ENCODE peak calls at places on chromosomes 11 and 22, in eight cellular contexts. L, B, T, N, G, I, Q and K are unnamed samples.

GRCh38 chr22:50119768-50120251 is 30.0 kb downstream of the MOV10L1 start:
- DNase-seq in L (peak; percentile 28), B (no peak), T (no peak), N (no peak), G (no peak), I (peak; percentile 82), Q (no peak), K (no peak)

GRCh38 chr11:66367561-66368312 is 3.8 kb downstream of the SLC29A2 start:
- DNase-seq in L (no peak), B (no peak), T (peak; percentile 23), N (no peak), G (no peak), I (no peak), Q (no peak), K (no peak)

GRCh38 chr11:71482746-71483364 is 29.9 kb downstream of the NADSYN1 start:
- DNase-seq in L (no peak), B (no peak), T (no peak), N (no peak), G (no peak), I (no peak), Q (no peak), K (no peak)

GRCh38 chr22:46000081-46001027 is 23.4 kb upstream of the WNT7B start:
- DNase-seq in L (no peak), B (no peak), T (peak; percentile 22), N (no peak), G (no peak), I (no peak), Q (no peak), K (no peak)

GRCh38 chr11:12029738-12030363 is 21.4 kb upstream of the DKK3 start:
- DNase-seq in L (peak; percentile 73), B (no peak), T (no peak), N (no peak), G (no peak), I (peak; percentile 44), Q (no peak), K (no peak)

GRCh38 chr11:10460611-10461275 is 5.7 kb downstream of the AMPD3 start:
- DNase-seq in L (no peak), B (no peak), T (no peak), N (no peak), G (no peak), I (no peak), Q (no peak), K (no peak)

GRCh38 chr11:45145421-45146071 is 893 bp upstream of the PRDM11 start:
- DNase-seq in L (peak; percentile 34), B (no peak), T (no peak), N (no peak), G (peak; percentile 74), I (peak; percentile 36), Q (peak; percentile 41), K (peak; percentile 66)

GRCh38 chr22:31296258-31296657 is 4.0 kb upstream of the PIK3IP1 start:
- DNase-seq in L (peak; percentile 81), B (no peak), T (no peak), N (no peak), G (no peak), I (peak; percentile 63), Q (no peak), K (no peak)

GRCh38 chr11:27329867-27330632 is 33.0 kb downstream of the CCDC34 start:
- DNase-seq in L (peak; percentile 7), B (no peak), T (no peak), N (no peak), G (no peak), I (no peak), Q (no peak), K (no peak)

GRCh38 chr11:33135216-33135615 is 26.1 kb downstream of the CSTF3 start:
- DNase-seq in L (peak; percentile 83), B (peak; percentile 58), T (no peak), N (peak; percentile 40), G (no peak), I (peak; percentile 86), Q (no peak), K (no peak)

GRCh38 chr22:47452184-47452583 is 689.7 kb downstream of the TBC1D22A start:
- DNase-seq in L (no peak), B (no peak), T (no peak), N (no peak), G (no peak), I (no peak), Q (no peak), K (no peak)

GRCh38 chr22:39205344-39206021 is 39.3 kb downstream of the PDGFB start:
- DNase-seq in L (peak; percentile 75), B (no peak), T (no peak), N (no peak), G (no peak), I (peak; percentile 52), Q (no peak), K (no peak)

GRCh38 chr22:20178922-20179227 is 28.0 kb upstream of the CCDC188 start:
- DNase-seq in L (no peak), B (no peak), T (no peak), N (no peak), G (no peak), I (no peak), Q (no peak), K (no peak)

GRCh38 chr22:20181194-20181931 is 30.5 kb upstream of the CCDC188 start:
- DNase-seq in L (no peak), B (no peak), T (no peak), N (no peak), G (peak; percentile 61), I (no peak), Q (no peak), K (no peak)

GRCh38 chr22:20180640-20181039 is 29.8 kb upstream of the CCDC188 start:
- DNase-seq in L (no peak), B (no peak), T (no peak), N (no peak), G (peak; percentile 27), I (no peak), Q (no peak), K (no peak)

GRCh38 chr22:20179455-20180244 is 28.8 kb upstream of the CCDC188 start:
- DNase-seq in L (no peak), B (no peak), T (no peak), N (no peak), G (no peak), I (no peak), Q (no peak), K (no peak)

DNA sequence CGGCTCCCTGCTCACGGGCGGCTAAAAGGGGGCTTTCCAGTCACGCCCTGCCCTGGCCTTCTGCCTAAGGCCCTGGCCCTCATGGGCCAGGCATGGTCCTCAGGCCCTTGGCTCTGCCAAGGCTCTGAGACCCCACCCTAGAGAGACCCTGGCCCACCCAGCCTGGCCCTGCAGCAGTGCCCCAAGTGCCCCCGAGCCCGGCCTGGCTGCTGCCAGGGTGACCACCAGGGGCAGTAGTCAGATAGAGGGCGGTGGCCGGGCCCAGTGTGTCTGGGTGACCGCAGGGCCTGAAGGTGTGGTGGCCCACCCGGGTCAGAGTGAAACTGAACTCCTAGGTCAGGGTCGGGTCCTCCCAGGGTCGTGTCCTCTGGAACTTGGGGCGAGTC is 29.4 kb upstream of the CCDC188 start:
- DNase-seq in L (no peak), B (no peak), T (no peak), N (no peak), G (no peak), I (no peak), Q (no peak), K (no peak)
- TF ChIP-seq CTCF in L (peak; percentile 0), B (peak; percentile 14), T (no peak), N (no peak), G (no peak), I (peak; percentile 11), Q (no peak), K (peak; percentile 61)

GRCh38 chr11:122071680-122072321 is 44.2 kb downstream of the BLID start:
- DNase-seq in L (no peak), B (no peak), T (no peak), N (no peak), G (no peak), I (no peak), Q (no peak), K (no peak)
- TF ChIP-seq CTCF in L (no peak), B (no peak), T (no peak), N (no peak), G (no peak), I (no peak), Q (no peak), K (no peak)

DNA sequence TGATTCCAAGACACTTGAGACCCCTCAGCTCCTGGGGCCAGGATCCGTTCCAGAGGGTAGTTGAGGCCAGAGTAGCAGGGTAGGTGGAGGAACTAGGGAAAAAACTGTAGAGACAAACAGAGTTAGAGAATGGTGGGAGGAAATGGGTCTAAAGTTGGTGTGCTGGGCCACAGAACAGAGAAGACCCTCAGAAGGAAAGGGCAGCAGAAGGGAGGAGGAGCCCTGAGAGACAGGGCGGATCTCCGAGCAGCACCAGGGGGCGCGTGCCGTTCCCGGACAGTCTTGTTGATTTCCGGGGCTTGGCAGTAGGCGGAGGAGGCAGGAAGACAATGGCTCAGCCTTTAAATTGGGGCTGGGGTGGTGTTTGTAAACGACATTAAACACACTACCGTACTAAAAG is 2.4 kb upstream of the CECR2 start:
- DNase-seq in L (no peak), B (no peak), T (peak; percentile 42), N (no peak), G (no peak), I (no peak), Q (peak; percentile 51), K (no peak)
- TF ChIP-seq CTCF in L (peak; percentile 12), B (no peak), T (no peak), N (no peak), G (no peak), I (no peak), Q (peak; percentile 51), K (peak; percentile 66)

GRCh38 chr22:32473388-32473952 is 1.1 kb upstream of the FBXO7 start:
- DNase-seq in L (peak; percentile 76), B (no peak), T (peak; percentile 35), N (peak; percentile 23), G (peak; percentile 10), I (peak; percentile 82), Q (no peak), K (no peak)

GRCh38 chr22:32476804-32477203 is 2.2 kb downstream of the FBXO7 start:
- DNase-seq in L (no peak), B (no peak), T (no peak), N (no peak), G (no peak), I (no peak), Q (no peak), K (no peak)

GRCh38 chr22:32475428-32476010 is 908 bp downstream of the FBXO7 start:
- DNase-seq in L (no peak), B (no peak), T (peak; percentile 62), N (no peak), G (peak; percentile 56), I (peak; percentile 69), Q (no peak), K (no peak)

GRCh38 chr22:32476286-32476685 is 1.7 kb downstream of the FBXO7 start:
- DNase-seq in L (no peak), B (no peak), T (no peak), N (no peak), G (no peak), I (peak; percentile 4), Q (no peak), K (no peak)

DNA sequence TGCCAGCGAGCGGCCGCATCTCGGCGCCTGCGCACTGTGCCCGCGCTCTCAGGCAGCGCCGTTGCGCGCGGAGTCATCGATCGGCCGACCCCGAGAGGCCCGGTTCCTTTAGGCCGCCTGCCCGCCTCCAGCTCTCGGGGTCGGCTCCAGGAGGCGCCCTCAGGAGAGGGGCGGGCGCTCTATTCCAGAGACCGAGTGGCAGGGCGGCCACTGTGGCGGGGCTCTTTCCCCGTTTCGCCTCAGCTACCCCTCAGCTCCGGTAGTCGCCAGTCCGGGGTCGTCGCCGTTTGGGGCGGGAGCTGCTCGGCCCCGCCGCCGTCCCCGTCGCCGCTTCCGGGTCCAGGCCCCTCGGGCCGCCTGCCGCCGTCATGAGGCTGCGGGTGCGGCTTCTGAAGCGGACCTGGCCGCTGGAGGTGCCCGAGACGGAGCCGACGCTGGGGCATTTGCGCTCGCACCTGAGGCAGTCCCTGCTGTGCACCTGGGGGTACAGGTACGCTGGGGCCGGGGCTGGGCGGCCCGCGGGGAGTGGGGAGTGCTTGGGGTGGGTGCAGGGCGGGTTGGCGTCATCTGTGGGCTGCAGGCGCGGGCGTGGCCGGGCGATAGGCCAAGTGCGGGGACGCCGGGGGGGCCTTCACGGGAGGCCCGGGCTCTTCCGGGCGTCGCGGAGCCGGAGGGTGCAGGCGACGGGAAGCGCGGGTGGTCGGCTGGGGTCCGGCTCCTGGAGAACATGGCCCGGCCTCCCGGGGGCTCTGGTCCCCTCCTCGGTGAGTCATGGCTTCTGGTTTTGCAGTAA is at the start of gene FBXO7:
- DNase-seq in L (peak; percentile 88), B (peak; percentile 36), T (peak; percentile 95), N (peak; percentile 81), G (peak; percentile 93), I (peak; percentile 90), Q (peak; percentile 96), K (peak; percentile 96)
- TF ChIP-seq CTCF in L (peak; percentile 24), B (peak; percentile 75), T (no peak), N (peak; percentile 15), G (no peak), I (peak; percentile 25), Q (peak; percentile 13), K (peak; percentile 52)